ENCODE peak calls at places on chromosomes 12 and 14, in seven cellular contexts. J is IMR-90, A is mesendoderm, K is H9, C is mesenchymal stem cell, E is neuronal stem cell, S is H1. O is an unnamed sample.

GRCh38 chr12:27176765-27177164 is 67.3 kb upstream of the STK38L start:
- DNase-seq in J (peak), A (no peak), K (no peak), C (peak), E (no peak), S (no peak), O (peak)

GRCh38 chr14:72061718-72062117 is 129.5 kb downstream of the RGS6 start:
- DNase-seq in J (no peak), A (no peak), K (no peak), C (no peak), E (no peak), S (no peak), O (no peak)

GRCh38 chr12:89593873-89594272 is 68.0 kb upstream of the POC1B start:
- DNase-seq in J (no peak), A (no peak), K (no peak), C (no peak), E (peak), S (no peak), O (no peak)

GRCh38 chr14:95228240-95228639 is 70.9 kb upstream of the DICER1 start:
- DNase-seq in J (no peak), A (no peak), K (no peak), C (no peak), E (no peak), S (no peak), O (no peak)

GRCh38 chr14:72677664-72678063 is 216.2 kb downstream of the DPF3 start:
- DNase-seq in J (peak), A (no peak), K (no peak), C (no peak), E (no peak), S (no peak), O (no peak)

GRCh38 chr12:4825139-4825858 is 84.4 kb upstream of the KCNA1 start:
- DNase-seq in J (no peak), A (no peak), K (no peak), C (no peak), E (no peak), S (no peak), O (no peak)

GRCh38 chr14:23876160-23876750 is 77.3 kb upstream of the DHRS4 start:
- DNase-seq in J (no peak), A (no peak), K (no peak), C (no peak), E (no peak), S (no peak), O (no peak)

GRCh38 chr12:54207539-54208267 is 18.9 kb upstream of the SMUG1 start:
- DNase-seq in J (peak), A (peak), K (peak), C (peak), E (peak), S (peak), O (peak)

GRCh38 chr14:67240168-67240932 is 885 bp upstream of the PALS1 start:
- DNase-seq in J (peak), A (peak), K (peak), C (no peak), E (no peak), S (peak), O (peak)

DNA sequence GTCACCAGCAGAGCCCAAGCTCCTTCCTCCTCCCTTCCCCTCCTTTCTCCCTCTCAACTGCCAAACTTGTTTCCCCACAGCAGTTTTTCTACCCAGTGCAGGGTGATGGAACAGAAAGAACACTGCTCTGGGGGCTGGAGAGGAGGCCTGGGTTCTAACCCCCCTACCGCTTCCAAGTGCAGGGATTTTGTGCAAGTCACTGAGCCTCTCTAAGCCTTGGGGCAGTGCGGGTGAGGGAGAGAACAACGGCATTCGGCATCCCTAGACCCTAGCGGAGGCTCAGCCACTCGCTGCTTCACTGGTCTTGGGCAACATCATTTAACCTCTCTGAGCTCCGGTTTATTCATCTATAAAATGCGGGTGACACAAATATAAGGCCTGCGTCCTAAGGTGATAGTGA is 15.9 kb upstream of the ASIC1 start:
- DNase-seq in J (no peak), A (no peak), K (no peak), C (no peak), E (no peak), S (no peak), O (no peak)
- H3K23ac ChIP-seq in J (no peak), A (no peak), K (no peak), C (no peak), E (peak), S (no peak), O (no peak)

GRCh38 chr12:6957741-6958608 is 6.8 kb downstream of the PTPN6 start:
- DNase-seq in J (no peak), A (no peak), K (no peak), C (no peak), E (no peak), S (no peak), O (no peak)
- H3K23ac ChIP-seq in J (no peak), A (no peak), K (no peak), C (no peak), E (peak), S (no peak), O (no peak)

GRCh38 chr12:64518396-64518795 is 66.5 kb downstream of the TBK1 start:
- DNase-seq in J (no peak), A (no peak), K (no peak), C (no peak), E (no peak), S (no peak), O (no peak)

GRCh38 chr12:64521838-64522237 is 69.9 kb downstream of the TBK1 start:
- DNase-seq in J (no peak), A (no peak), K (no peak), C (no peak), E (no peak), S (no peak), O (no peak)

GRCh38 chr12:64522807-64523206 is 70.9 kb downstream of the TBK1 start:
- DNase-seq in J (peak), A (no peak), K (no peak), C (no peak), E (no peak), S (no peak), O (no peak)

GRCh38 chr12:64525461-64526160 is 73.7 kb downstream of the TBK1 start:
- DNase-seq in J (no peak), A (no peak), K (no peak), C (no peak), E (no peak), S (no peak), O (no peak)

DNA sequence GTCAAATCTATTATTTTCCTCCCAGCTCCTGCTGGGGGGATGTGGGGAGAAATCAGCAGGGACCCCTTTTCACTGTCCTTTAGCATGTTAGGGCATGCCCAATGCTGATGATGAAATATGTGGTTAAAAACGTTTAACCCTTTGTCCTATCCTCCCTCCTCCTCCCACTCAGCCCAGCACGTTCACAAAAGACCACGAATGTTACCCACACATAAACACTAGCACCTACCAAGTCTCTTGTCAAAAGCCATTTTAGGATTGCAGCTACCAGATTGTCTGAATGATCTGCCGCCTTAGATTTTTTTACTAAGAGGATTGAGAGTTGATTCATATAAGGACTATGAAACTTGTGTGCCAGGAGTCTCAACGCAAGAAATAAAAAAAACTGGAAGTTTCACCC is 70.4 kb downstream of the TBK1 start:
- DNase-seq in J (peak), A (no peak), K (no peak), C (peak), E (no peak), S (no peak), O (no peak)
- H3K23ac ChIP-seq in J (peak), A (no peak), K (no peak), C (no peak), E (no peak), S (no peak), O (no peak)

GRCh38 chr12:48276621-48277020 is 73.5 kb upstream of the OR10AD1 start:
- DNase-seq in J (no peak), A (no peak), K (no peak), C (no peak), E (no peak), S (no peak), O (no peak)
- H3K23ac ChIP-seq in J (no peak), A (no peak), K (no peak), C (no peak), E (no peak), S (no peak), O (no peak)

GRCh38 chr12:107641154-107641553 is 44.4 kb upstream of the PWP1 start:
- DNase-seq in J (no peak), A (no peak), K (no peak), C (no peak), E (no peak), S (no peak), O (no peak)
- H3K23ac ChIP-seq in J (no peak), A (no peak), K (no peak), C (no peak), E (no peak), S (no peak), O (no peak)

GRCh38 chr14:52730708-52731111 is 744 bp downstream of the STYX start:
- DNase-seq in J (no peak), A (no peak), K (no peak), C (peak), E (no peak), S (no peak), O (no peak)
- H3K23ac ChIP-seq in J (peak), A (no peak), K (no peak), C (no peak), E (no peak), S (no peak), O (no peak)

GRCh38 chr12:12138203-12139154 is 67.7 kb downstream of the BCL2L14 start:
- DNase-seq in J (no peak), A (no peak), K (no peak), C (no peak), E (no peak), S (no peak), O (no peak)

GRCh38 chr12:12141000-12141399 is 70.3 kb downstream of the BCL2L14 start:
- DNase-seq in J (no peak), A (no peak), K (no peak), C (no peak), E (no peak), S (no peak), O (no peak)
- H3K23ac ChIP-seq in J (no peak), A (no peak), K (no peak), C (no peak), E (no peak), S (no peak), O (no peak)

O was measured in trophoblast cell.